ENCODE peak calls at places on chromosomes 7 and 10, in four cellular contexts. U is EH, C is OCI-LY7, K is HFFc6. I is an unnamed sample.
A peak's percentile ranks its signal among the peaks of the same experiment; 100 is the strongest.

GRCh38 chr7:93914581-93915066 is 6.9 kb upstream of the GNG11 start:
- DNase-seq in U (peak; percentile 74), C (no peak), K (peak; percentile 50), I (no peak)

GRCh38 chr10:71081912-71082311 is 130.5 kb upstream of the UNC5B start:
- DNase-seq in U (no peak), C (no peak), K (no peak), I (no peak)

GRCh38 chr7:130894146-130895005 is 160.4 kb upstream of the KLF14 start:
- DNase-seq in U (peak; percentile 70), C (no peak), K (peak; percentile 70), I (no peak)

GRCh38 chr7:636396-636795 is 90.1 kb upstream of the DNAAF5 start:
- DNase-seq in U (peak; percentile 56), C (no peak), K (peak; percentile 22), I (peak; percentile 70)

GRCh38 chr10:25743832-25744231 is 190.2 kb upstream of the MYO3A start:
- DNase-seq in U (no peak), C (no peak), K (no peak), I (no peak)

GRCh38 chr7:577278-577665 is 57.6 kb upstream of the PDGFA start:
- DNase-seq in U (no peak), C (no peak), K (no peak), I (no peak)

GRCh38 chr10:4498763-4499251 is 327.2 kb upstream of the AKR1E2 start:
- DNase-seq in U (peak; percentile 95), C (no peak), K (peak; percentile 96), I (no peak)

GRCh38 chr10:43078986-43079273 is 2.1 kb downstream of the RET start:
- DNase-seq in U (peak; percentile 10), C (peak; percentile 32), K (no peak), I (peak; percentile 34)

GRCh38 chr7:148609045-148609725 is 18.6 kb downstream of the C7orf33 start:
- DNase-seq in U (no peak), C (no peak), K (no peak), I (no peak)

GRCh38 chr10:59124187-59124586 is 52.3 kb upstream of the PHYHIPL start:
- DNase-seq in U (no peak), C (no peak), K (no peak), I (no peak)

GRCh38 chr7:114819629-114820362 is 102.1 kb upstream of the MDFIC start:
- DNase-seq in U (peak; percentile 97), C (no peak), K (peak; percentile 98), I (no peak)

GRCh38 chr10:105837951-105838350 is 1196.9 kb downstream of the SORCS3 start:
- DNase-seq in U (peak; percentile 3), C (peak; percentile 42), K (no peak), I (no peak)

GRCh38 chr7:147646568-147646967 is 944.0 kb upstream of the C7orf33 start:
- DNase-seq in U (no peak), C (no peak), K (no peak), I (no peak)

GRCh38 chr7:128172151-128172550 is 68.9 kb upstream of the LEP start:
- DNase-seq in U (no peak), C (no peak), K (no peak), I (peak; percentile 54)

GRCh38 chr10:35443858-35444257 is 107.5 kb downstream of the CCNY start:
- DNase-seq in U (no peak), C (no peak), K (no peak), I (no peak)

GRCh38 chr7:22357311-22358175 is 589 bp upstream of the RAPGEF5 start:
- DNase-seq in U (peak; percentile 29), C (no peak), K (no peak), I (peak; percentile 48)

GRCh38 chr10:127824826-127825225 is 67.9 kb downstream of the CLRN3 start:
- DNase-seq in U (no peak), C (no peak), K (no peak), I (no peak)